ENCODE peak calls at places on chromosome 9, in ten cellular contexts. B is CD8-positive, alpha-beta T cell; V is fibroblast of lung; A is ovary; C is heart left ventricle; K is H1; J is stomach; H is upper lobe of right lung; G is tibial artery; X is upper lobe of left lung. M is an unnamed sample. For H3K36me3 and H3K27me3, the result is how much of the 10 kb centered on the place peaks cover.

GRCh38 chr9:95382433-95382832 is 64.9 kb upstream of the FANCC start:
- DNase-seq in B (no peak), V (no peak), A (no peak), C (no peak), K (peak), J (no peak), H (no peak), G (no peak), X (no peak), M (no peak)

GRCh38 chr9:121529237-121529987 is 29.8 kb upstream of the GGTA1 start:
- DNase-seq in B (no peak), V (peak), A (peak), C (peak), K (no peak), J (peak), H (peak), G (peak), X (peak), M (no peak)

GRCh38 chr9:87238545-87238944 is 259.1 kb upstream of the DAPK1 start:
- DNase-seq in B (no peak), V (peak), A (no peak), C (no peak), K (no peak), J (no peak), H (no peak), G (no peak), X (no peak), M (no peak)

GRCh38 chr9:83956288-83957028 is 23.6 kb downstream of the HNRNPK start:
- DNase-seq in B (peak), V (peak), A (peak), C (peak), K (no peak), J (peak), H (peak), G (peak), X (peak), M (peak)

GRCh38 chr9:129938291-129938979 is 103.2 kb downstream of the USP20 start:
- DNase-seq in B (no peak), V (peak), A (no peak), C (no peak), K (no peak), J (no peak), H (no peak), G (no peak), X (no peak), M (peak)

GRCh38 chr9:38432922-38433510 is 8.8 kb upstream of the IGFBPL1 start:
- DNase-seq in B (no peak), V (peak), A (no peak), C (no peak), K (no peak), J (no peak), H (no peak), G (no peak), X (no peak), M (no peak)

GRCh38 chr9:18404482-18405029 is 69.4 kb upstream of the ADAMTSL1 start:
- DNase-seq in B (no peak), V (no peak), A (no peak), C (no peak), K (no peak), J (no peak), H (no peak), G (no peak), X (no peak), M (no peak)

GRCh38 chr9:24059651-24060050 is 233.6 kb upstream of the ELAVL2 start:
- DNase-seq in B (no peak), V (no peak), A (no peak), C (no peak), K (no peak), J (no peak), H (no peak), G (no peak), X (no peak), M (no peak)

GRCh38 chr9:26058111-26058895 is 380.1 kb upstream of the TUSC1 start:
- DNase-seq in B (no peak), V (no peak), A (no peak), C (no peak), K (no peak), J (no peak), H (no peak), G (no peak), X (no peak), M (no peak)

GRCh38 chr9:134619983-134620612 is 21.5 kb upstream of the COL5A1 start:
- DNase-seq in B (peak), V (no peak), A (peak), C (peak), K (peak), J (no peak), H (peak), G (peak), X (peak), M (peak)

GRCh38 chr9:2726620-2727335 is 9.5 kb downstream of the KCNV2 start:
- DNase-seq in B (no peak), V (no peak), A (no peak), C (no peak), K (no peak), J (no peak), H (no peak), G (no peak), X (no peak), M (no peak)

GRCh38 chr9:2241461-2241874 is 226.3 kb downstream of the SMARCA2 start:
- DNase-seq in B (no peak), V (peak), A (peak), C (peak), K (peak), J (no peak), H (peak), G (no peak), X (no peak), M (peak)

GRCh38 chr9:21681641-21682040 is 120.8 kb upstream of the MTAP start:
- DNase-seq in B (no peak), V (peak), A (no peak), C (no peak), K (no peak), J (no peak), H (no peak), G (no peak), X (no peak), M (no peak)

GRCh38 chr9:9560382-9561035 is 1052.3 kb downstream of the PTPRD start:
- DNase-seq in B (no peak), V (no peak), A (no peak), C (no peak), K (no peak), J (no peak), H (no peak), G (no peak), X (no peak), M (no peak)

GRCh38 chr9:135296783-135297715 is 182.5 kb upstream of the PPP1R26 start:
- DNase-seq in B (no peak), V (no peak), A (no peak), C (no peak), K (no peak), J (no peak), H (no peak), G (no peak), X (peak), M (peak)

GRCh38 chr9:130363755-130364404 is 80.9 kb upstream of the ASS1 start:
- DNase-seq in B (no peak), V (no peak), A (no peak), C (no peak), K (no peak), J (no peak), H (no peak), G (no peak), X (no peak), M (no peak)

GRCh38 chr9:93827545-93828330 is 127.4 kb downstream of the BARX1 start:
- DNase-seq in B (peak), V (peak), A (no peak), C (no peak), K (peak), J (peak), H (peak), G (no peak), X (peak), M (peak)

GRCh38 chr9:12141422-12141821 is 551.8 kb upstream of the TYRP1 start:
- DNase-seq in B (no peak), V (no peak), A (no peak), C (no peak), K (no peak), J (no peak), H (no peak), G (no peak), X (no peak), M (no peak)

GRCh38 chr9:135647897-135648296 is 8.6 kb upstream of the GLT6D1 start:
- DNase-seq in B (no peak), V (no peak), A (no peak), C (no peak), K (no peak), J (no peak), H (no peak), G (no peak), X (no peak), M (no peak)

GRCh38 chr9:35518212-35518917 is 28.5 kb downstream of the RUSC2 start:
- DNase-seq in B (no peak), V (peak), A (no peak), C (no peak), K (no peak), J (peak), H (no peak), G (no peak), X (peak), M (peak)

GRCh38 chr9:127149010-127149409 is 26.6 kb upstream of the ANGPTL2 start:
- DNase-seq in B (no peak), V (no peak), A (peak), C (no peak), K (no peak), J (no peak), H (peak), G (no peak), X (no peak), M (no peak)

GRCh38 chr9:121860744-121861143 is 209.3 kb downstream of the DAB2IP start:
- DNase-seq in B (no peak), V (peak), A (peak), C (no peak), K (peak), J (no peak), H (no peak), G (peak), X (no peak), M (no peak)

GRCh38 chr9:129845373-129845772 is 10.1 kb downstream of the USP20 start:
- DNase-seq in B (no peak), V (no peak), A (no peak), C (no peak), K (no peak), J (no peak), H (no peak), G (no peak), X (no peak), M (no peak)

GRCh38 chr9:21316860-21317259 is 11.7 kb upstream of the IFNA5 start:
- DNase-seq in B (no peak), V (no peak), A (no peak), C (no peak), K (no peak), J (no peak), H (no peak), G (no peak), X (no peak), M (no peak)

GRCh38 chr9:18821794-18822193 is 211.2 kb downstream of the SAXO1 start:
- DNase-seq in B (no peak), V (no peak), A (no peak), C (no peak), K (no peak), J (no peak), H (no peak), G (no peak), X (no peak), M (no peak)

GRCh38 chr9:109903515-109904138 is 123.6 kb downstream of the PALM2AKAP2 start:
- DNase-seq in B (peak), V (peak), A (peak), C (peak), K (peak), J (peak), H (no peak), G (peak), X (peak), M (peak)

GRCh38 chr9:105118646-105119045 is 125.8 kb upstream of the SLC44A1 start:
- DNase-seq in B (no peak), V (no peak), A (no peak), C (no peak), K (no peak), J (no peak), H (no peak), G (no peak), X (no peak), M (peak)

GRCh38 chr9:89615661-89616060 is 10.8 kb downstream of the GADD45G start:
- DNase-seq in B (no peak), V (no peak), A (no peak), C (no peak), K (no peak), J (no peak), H (no peak), G (no peak), X (no peak), M (no peak)

DNA sequence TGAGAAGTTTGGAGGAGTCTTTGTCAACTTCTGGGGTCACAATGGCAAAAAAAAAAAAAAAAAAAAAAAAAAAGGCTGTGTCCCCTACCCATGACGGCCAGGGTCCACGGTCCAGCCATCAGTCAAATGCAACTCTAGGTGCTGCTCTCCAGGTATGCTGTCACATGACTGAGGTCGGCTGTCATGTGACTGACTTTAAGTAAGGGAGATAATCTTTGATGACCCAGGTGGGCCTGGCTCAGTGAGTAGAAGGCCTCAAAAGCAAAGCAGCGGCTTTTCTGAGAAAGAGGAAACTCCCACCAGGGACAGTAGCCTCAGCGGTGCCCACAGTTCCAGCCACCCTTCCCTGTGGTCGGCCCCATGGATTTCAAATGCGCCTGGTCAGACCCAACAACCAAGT is 117.7 kb downstream of the ROR2 start:
- DNase-seq in B (no peak), V (no peak), A (no peak), C (no peak), K (no peak), J (no peak), H (no peak), G (peak), X (no peak), M (peak)
- H3K36me3 ChIP-seq in B (under half), V (under half), A (under half), C (under half), K (under half), J (under half), H (under half), G (under half), X (under half), M (under half)

GRCh38 chr9:116279230-116279629 is 125.6 kb downstream of the PAPPA start:
- DNase-seq in B (no peak), V (no peak), A (no peak), C (no peak), K (peak), J (no peak), H (no peak), G (no peak), X (no peak), M (peak)
- H3K27me3 ChIP-seq in B (under half), V (under half), A (under half), C (under half), K (under half), J (under half), H (under half), G (under half), X (under half), M (half or more)

GRCh38 chr9:86064220-86064619 is 35.1 kb downstream of the GOLM1 start:
- DNase-seq in B (no peak), V (no peak), A (no peak), C (no peak), K (no peak), J (no peak), H (no peak), G (no peak), X (no peak), M (no peak)

GRCh38 chr9:86061972-86062739 is 37.2 kb downstream of the GOLM1 start:
- DNase-seq in B (no peak), V (no peak), A (no peak), C (no peak), K (no peak), J (no peak), H (no peak), G (no peak), X (no peak), M (no peak)

GRCh38 chr9:86057491-86057890 is 41.9 kb downstream of the GOLM1 start:
- DNase-seq in B (no peak), V (no peak), A (no peak), C (no peak), K (no peak), J (no peak), H (no peak), G (no peak), X (no peak), M (no peak)

DNA sequence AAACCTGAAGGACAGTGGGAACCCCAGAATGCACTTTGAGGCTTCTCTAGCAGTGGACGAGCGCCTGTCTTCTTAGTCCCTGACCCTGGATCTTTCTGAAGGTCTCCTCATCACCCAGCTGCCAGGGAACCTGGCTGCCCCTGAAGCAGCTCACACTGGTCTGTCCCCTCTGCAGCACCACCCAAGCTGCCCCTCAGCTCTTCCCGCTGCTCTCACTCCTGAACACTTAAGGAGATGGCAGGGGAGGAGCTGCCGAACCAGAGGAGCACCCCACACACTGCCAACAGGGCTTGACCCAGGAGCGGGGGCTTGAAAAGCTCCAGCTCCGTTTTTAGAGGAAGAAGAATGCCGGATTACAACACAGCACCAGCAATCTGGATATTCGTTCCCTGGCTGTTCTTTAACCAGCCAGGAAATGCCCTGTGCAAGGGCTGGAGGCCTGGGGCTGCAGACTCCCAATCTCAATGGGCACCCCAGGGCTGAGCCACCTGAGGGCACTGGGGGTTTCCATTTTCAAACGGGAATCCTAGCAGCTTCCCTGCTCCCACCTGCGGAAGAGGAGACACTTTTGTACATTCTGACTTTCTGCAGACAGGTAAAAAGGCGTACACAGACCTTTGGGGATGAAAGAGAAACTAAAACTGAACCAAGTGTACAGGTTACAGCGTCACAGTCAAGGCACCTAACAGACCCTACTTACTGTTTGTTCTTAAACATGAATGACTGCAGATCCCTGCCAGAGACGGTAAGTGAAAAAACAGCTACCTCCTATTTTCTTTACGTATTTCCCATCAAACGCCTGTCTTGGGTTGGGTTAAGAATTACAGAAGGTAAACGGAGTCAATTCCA is 36.3 kb downstream of the GOLM1 start:
- DNase-seq in B (no peak), V (no peak), A (no peak), C (no peak), K (no peak), J (no peak), H (no peak), G (no peak), X (peak), M (no peak)
- H3K4me3 ChIP-seq in B (no peak), V (no peak), A (no peak), C (no peak), K (no peak), J (peak), H (peak), G (no peak), X (peak), M (no peak)

DNA sequence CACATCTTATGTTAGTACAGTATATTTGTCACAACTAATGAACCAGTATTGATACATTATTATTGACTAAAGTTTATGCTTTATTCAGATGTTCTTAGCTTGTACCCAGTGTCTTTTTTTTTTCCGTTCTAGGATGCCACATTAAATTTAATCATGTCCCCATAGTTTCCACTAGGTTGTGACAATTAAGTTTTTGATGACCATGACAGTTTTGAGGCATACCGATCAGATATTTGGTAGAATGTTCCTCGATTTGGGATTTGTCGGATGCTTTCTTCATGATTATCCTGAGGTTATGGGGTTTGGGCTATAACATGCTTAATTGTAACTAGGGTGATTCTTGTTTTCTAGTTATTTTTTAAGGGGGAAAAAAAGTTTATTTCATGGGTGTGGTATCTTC is 22.6 kb downstream of the PRRC2B start:
- DNase-seq in B (no peak), V (no peak), A (no peak), C (no peak), K (no peak), J (no peak), H (no peak), G (no peak), X (no peak), M (no peak)
- H3K36me3 ChIP-seq in B (under half), V (under half), A (under half), C (under half), K (under half), J (under half), H (under half), G (under half), X (under half), M (under half)

DNA sequence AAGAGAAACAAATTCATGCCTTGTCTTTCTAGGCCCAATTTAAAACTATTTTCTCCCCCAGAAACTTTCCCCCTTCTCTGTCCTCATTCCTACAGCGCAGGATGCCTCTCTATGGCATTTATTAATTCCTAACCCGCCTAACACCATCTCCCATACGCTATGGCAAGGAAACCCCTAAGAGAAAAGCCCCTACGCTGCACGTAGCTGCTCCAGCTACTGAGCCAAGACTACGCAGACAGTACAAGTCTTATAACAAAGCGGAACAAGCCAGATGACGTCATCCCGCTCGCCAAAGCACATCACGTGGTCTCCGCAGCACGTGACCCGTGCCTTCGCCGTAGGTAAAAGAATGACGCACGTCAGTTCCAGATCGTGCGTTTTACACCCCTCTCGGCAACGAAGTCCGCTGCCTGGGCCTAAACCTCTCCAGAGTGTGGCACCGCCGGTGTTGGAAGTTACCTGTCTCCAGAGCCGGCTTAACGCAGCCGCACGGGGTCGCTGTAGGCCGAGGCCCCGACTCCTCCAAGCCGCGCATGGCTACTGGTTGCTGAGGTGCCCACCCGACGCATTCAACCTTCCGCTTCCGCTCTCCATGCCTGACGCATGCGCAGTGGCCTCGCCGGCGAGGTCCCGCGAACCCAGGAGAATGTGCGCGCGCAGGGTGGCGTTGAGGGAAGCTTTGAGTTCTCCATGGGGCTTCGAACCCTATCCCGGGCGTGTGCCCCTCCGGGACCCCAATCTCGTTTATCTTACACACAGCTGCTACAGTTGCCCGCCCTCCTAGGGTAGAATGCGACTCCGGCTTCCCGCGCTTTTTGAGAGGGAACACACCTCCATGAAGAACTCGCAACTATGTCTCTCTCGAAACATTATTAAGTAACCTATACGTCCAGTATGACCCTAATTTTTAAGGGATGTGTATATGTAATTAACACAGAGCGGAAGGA is at the start of gene TRMO:
- DNase-seq in B (peak), V (peak), A (peak), C (peak), K (peak), J (peak), H (peak), G (peak), X (peak), M (peak)
- H3K27me3 ChIP-seq in B (under half), V (under half), A (under half), C (under half), K (under half), J (under half), H (under half), G (under half), X (under half), M (under half)

GRCh38 chr9:71072587-71072986 is 48.8 kb downstream of the TRPM3 start:
- DNase-seq in B (no peak), V (no peak), A (no peak), C (no peak), K (no peak), J (no peak), H (no peak), G (no peak), X (no peak), M (no peak)
- H3K4me3 ChIP-seq in B (no peak), V (no peak), A (no peak), C (no peak), K (no peak), J (no peak), H (no peak), G (no peak), X (no peak), M (no peak)

M was measured in H7.